ENCODE peak calls at places on chromosomes 7 and 10, in five cellular contexts. One of them, this sample, is unnamed.

GRCh38 chr10:60777696-60778213 is 523 bp upstream of the CDK1 start:
- DNase-seq in amniotic stem cell: no peak
- DNase-seq in activated effector memory CD4-positive, alpha-beta T cell treated with anti-CD3 and anti-CD28 coated beads, Interleukin-2, amount 50 U/mL, for 16 hours: no peak
- DNase-seq in NCI-H2081: no peak
- DNase-seq in CD4-positive, alpha-beta T cell: no peak
- DNase-seq in this sample: no peak

GRCh38 chr10:11163990-11164805 is 146.5 kb downstream of the CELF2 start:
- DNase-seq in amniotic stem cell: no peak
- DNase-seq in activated effector memory CD4-positive, alpha-beta T cell treated with anti-CD3 and anti-CD28 coated beads, Interleukin-2, amount 50 U/mL, for 16 hours: no peak
- DNase-seq in NCI-H2081: no peak
- DNase-seq in CD4-positive, alpha-beta T cell: no peak
- DNase-seq in this sample: no peak

GRCh38 chr10:36373424-36374096 is 731.5 kb upstream of the FZD8 start:
- DNase-seq in amniotic stem cell: no peak
- DNase-seq in activated effector memory CD4-positive, alpha-beta T cell treated with anti-CD3 and anti-CD28 coated beads, Interleukin-2, amount 50 U/mL, for 16 hours: no peak
- DNase-seq in NCI-H2081: no peak
- DNase-seq in CD4-positive, alpha-beta T cell: no peak
- DNase-seq in this sample: no peak

GRCh38 chr7:108103566-108104298 is 26.4 kb downstream of the LAMB4 start:
- DNase-seq in amniotic stem cell: no peak
- DNase-seq in activated effector memory CD4-positive, alpha-beta T cell treated with anti-CD3 and anti-CD28 coated beads, Interleukin-2, amount 50 U/mL, for 16 hours: no peak
- DNase-seq in NCI-H2081: no peak
- DNase-seq in CD4-positive, alpha-beta T cell: no peak
- DNase-seq in this sample: no peak

GRCh38 chr7:140003913-140004382 is 58.8 kb downstream of the PARP12 start:
- DNase-seq in amniotic stem cell: peak; percentile 33
- DNase-seq in activated effector memory CD4-positive, alpha-beta T cell treated with anti-CD3 and anti-CD28 coated beads, Interleukin-2, amount 50 U/mL, for 16 hours: no peak
- DNase-seq in NCI-H2081: peak; percentile 50
- DNase-seq in CD4-positive, alpha-beta T cell: no peak
- DNase-seq in this sample: peak; percentile 64

GRCh38 chr10:114239117-114239993 is at the start of gene VWA2:
- DNase-seq in amniotic stem cell: no peak
- DNase-seq in activated effector memory CD4-positive, alpha-beta T cell treated with anti-CD3 and anti-CD28 coated beads, Interleukin-2, amount 50 U/mL, for 16 hours: peak; percentile 66
- DNase-seq in NCI-H2081: peak; percentile 81
- DNase-seq in CD4-positive, alpha-beta T cell: peak; percentile 8
- DNase-seq in this sample: no peak

GRCh38 chr10:18312385-18313145 is 172.3 kb downstream of the CACNB2 start:
- DNase-seq in amniotic stem cell: no peak
- DNase-seq in activated effector memory CD4-positive, alpha-beta T cell treated with anti-CD3 and anti-CD28 coated beads, Interleukin-2, amount 50 U/mL, for 16 hours: no peak
- DNase-seq in NCI-H2081: peak; percentile 48
- DNase-seq in CD4-positive, alpha-beta T cell: no peak
- DNase-seq in this sample: peak; percentile 51

GRCh38 chr7:90592036-90592435 is 4.1 kb upstream of the CDK14 start:
- DNase-seq in amniotic stem cell: no peak
- DNase-seq in activated effector memory CD4-positive, alpha-beta T cell treated with anti-CD3 and anti-CD28 coated beads, Interleukin-2, amount 50 U/mL, for 16 hours: no peak
- DNase-seq in NCI-H2081: no peak
- DNase-seq in CD4-positive, alpha-beta T cell: no peak
- DNase-seq in this sample: no peak

GRCh38 chr10:79022565-79023488 is 45.9 kb upstream of the ZMIZ1 start:
- DNase-seq in amniotic stem cell: no peak
- DNase-seq in activated effector memory CD4-positive, alpha-beta T cell treated with anti-CD3 and anti-CD28 coated beads, Interleukin-2, amount 50 U/mL, for 16 hours: peak; percentile 64
- DNase-seq in NCI-H2081: no peak
- DNase-seq in CD4-positive, alpha-beta T cell: no peak
- DNase-seq in this sample: no peak

GRCh38 chr7:134752006-134752760 is 27.3 kb upstream of the CALD1 start:
- DNase-seq in amniotic stem cell: peak; percentile 33
- DNase-seq in activated effector memory CD4-positive, alpha-beta T cell treated with anti-CD3 and anti-CD28 coated beads, Interleukin-2, amount 50 U/mL, for 16 hours: no peak
- DNase-seq in NCI-H2081: no peak
- DNase-seq in CD4-positive, alpha-beta T cell: no peak
- DNase-seq in this sample: no peak

GRCh38 chr7:106279425-106280182 is 5.2 kb downstream of the NAMPT start:
- DNase-seq in amniotic stem cell: no peak
- DNase-seq in activated effector memory CD4-positive, alpha-beta T cell treated with anti-CD3 and anti-CD28 coated beads, Interleukin-2, amount 50 U/mL, for 16 hours: no peak
- DNase-seq in NCI-H2081: no peak
- DNase-seq in CD4-positive, alpha-beta T cell: no peak
- DNase-seq in this sample: no peak